ENCODE peak calls at places on chromosome 13, in nine cellular contexts. P is left kidney; T is NCI-H1092 treated with DMSO at 0.1 percent for 48 hours; D is cardiac fibroblast; N is amniotic epithelial cell; Y is activated T-helper 2 cell treated with anti-CD3 and anti-CD28 coated beads, Interferon-gamma antibody, Interleukin-2, Interleukin-4, amounts not matched to agents 10 μg/mL and 5 μg/mL and 100 μg/mL, durations not matched to agents 14 hours and 24 hours and 36 hours; B is NCI-H345; S is mesendoderm; R is NCI-H748 treated with DMSO at 0.1 percent for 48 hours. E is an unnamed sample.

GRCh38 chr13:114125589-114125988 is 6.8 kb downstream of the RASA3 start:
- DNase-seq in P (no peak), T (no peak), D (no peak), N (no peak), Y (no peak), B (no peak), S (no peak), R (no peak), E (no peak)

GRCh38 chr13:110758195-110758594 is 44.7 kb downstream of the ING1 start:
- DNase-seq in P (no peak), T (no peak), D (peak; percentile 58), N (peak; percentile 60), Y (no peak), B (no peak), S (peak; percentile 17), R (no peak), E (no peak)

GRCh38 chr13:32407854-32408253 is 20.1 kb downstream of the N4BP2L1 start:
- DNase-seq in P (no peak), T (no peak), D (no peak), N (no peak), Y (no peak), B (no peak), S (no peak), R (no peak), E (no peak)

GRCh38 chr13:44402902-44403719 is 29.5 kb downstream of the SERP2 start:
- DNase-seq in P (peak; percentile 64), T (peak; percentile 23), D (no peak), N (no peak), Y (no peak), B (peak; percentile 72), S (no peak), R (no peak), E (no peak)

GRCh38 chr13:30978981-30979956 is 46.8 kb downstream of the TEX26 start:
- DNase-seq in P (peak; percentile 53), T (no peak), D (peak; percentile 33), N (peak; percentile 31), Y (peak; percentile 31), B (peak; percentile 22), S (peak; percentile 90), R (peak; percentile 33), E (no peak)

GRCh38 chr13:27774169-27774568 is 18.1 kb upstream of the GSX1 start:
- DNase-seq in P (no peak), T (no peak), D (no peak), N (no peak), Y (no peak), B (no peak), S (no peak), R (no peak), E (no peak)

GRCh38 chr13:99150575-99151370 is 49.9 kb upstream of the UBAC2 start:
- DNase-seq in P (no peak), T (no peak), D (peak; percentile 85), N (peak; percentile 49), Y (no peak), B (no peak), S (no peak), R (no peak), E (no peak)

GRCh38 chr13:24922390-24923304 is 158.7 kb downstream of the RNF17 start:
- DNase-seq in P (peak; percentile 99), T (peak; percentile 96), D (peak; percentile 97), N (peak; percentile 97), Y (peak; percentile 94), B (peak; percentile 94), S (peak; percentile 99), R (peak; percentile 99), E (peak; percentile 86)

GRCh38 chr13:28246891-28247290 is 108.5 kb downstream of the PAN3 start:
- DNase-seq in P (no peak), T (no peak), D (peak; percentile 10), N (no peak), Y (no peak), B (no peak), S (no peak), R (no peak), E (no peak)

GRCh38 chr13:114142640-114143490 is 10.4 kb upstream of the RASA3 start:
- DNase-seq in P (peak; percentile 74), T (peak; percentile 77), D (no peak), N (peak; percentile 44), Y (peak; percentile 79), B (peak; percentile 89), S (no peak), R (peak; percentile 78), E (peak; percentile 38)

GRCh38 chr13:21310220-21310619 is 133.8 kb downstream of the MRPL57 start:
- DNase-seq in P (peak; percentile 47), T (no peak), D (no peak), N (no peak), Y (no peak), B (no peak), S (no peak), R (no peak), E (no peak)

GRCh38 chr13:45396548-45397095 is 21.6 kb downstream of the SLC25A30 start:
- DNase-seq in P (no peak), T (no peak), D (no peak), N (peak; percentile 66), Y (no peak), B (no peak), S (peak; percentile 83), R (no peak), E (no peak)

GRCh38 chr13:79451500-79451962 is 29.4 kb upstream of the NDFIP2 start:
- DNase-seq in P (no peak), T (no peak), D (peak; percentile 94), N (peak; percentile 96), Y (peak; percentile 88), B (no peak), S (peak; percentile 83), R (no peak), E (peak; percentile 43)

GRCh38 chr13:30608364-30608763 is 9.4 kb upstream of the USPL1 start:
- DNase-seq in P (peak; percentile 33), T (no peak), D (no peak), N (no peak), Y (no peak), B (no peak), S (no peak), R (no peak), E (no peak)

GRCh38 chr13:79365981-79366380 is 40.1 kb downstream of the RBM26 start:
- DNase-seq in P (no peak), T (no peak), D (no peak), N (no peak), Y (no peak), B (no peak), S (no peak), R (no peak), E (no peak)

GRCh38 chr13:44471686-44472085 is 98.1 kb downstream of the SERP2 start:
- DNase-seq in P (no peak), T (no peak), D (peak; percentile 52), N (peak; percentile 52), Y (no peak), B (no peak), S (no peak), R (no peak), E (no peak)

GRCh38 chr13:50140153-50140552 is 124.9 kb downstream of the KCNRG start:
- DNase-seq in P (no peak), T (no peak), D (no peak), N (no peak), Y (no peak), B (no peak), S (no peak), R (no peak), E (no peak)

GRCh38 chr13:30870049-30870884 is 35.8 kb upstream of the MEDAG start:
- DNase-seq in P (no peak), T (no peak), D (peak; percentile 100), N (peak; percentile 100), Y (peak; percentile 49), B (no peak), S (peak; percentile 93), R (no peak), E (no peak)

GRCh38 chr13:20064128-20064527 is 96.7 kb downstream of the GJA3 start:
- DNase-seq in P (no peak), T (no peak), D (peak; percentile 67), N (peak; percentile 51), Y (no peak), B (no peak), S (no peak), R (no peak), E (no peak)

GRCh38 chr13:69654392-69654791 is 453.2 kb upstream of the ATXN8OS start:
- DNase-seq in P (no peak), T (no peak), D (no peak), N (no peak), Y (no peak), B (no peak), S (no peak), R (no peak), E (no peak)

GRCh38 chr13:51833980-51834379 is 11.0 kb downstream of the TMEM272 start:
- DNase-seq in P (no peak), T (no peak), D (no peak), N (no peak), Y (no peak), B (no peak), S (no peak), R (no peak), E (no peak)

GRCh38 chr13:99972190-99972731 is 694 bp upstream of the ZIC5 start:
- DNase-seq in P (no peak), T (no peak), D (no peak), N (no peak), Y (no peak), B (no peak), S (peak; percentile 74), R (no peak), E (no peak)

GRCh38 chr13:79531542-79532239 is 50.7 kb downstream of the NDFIP2 start:
- DNase-seq in P (no peak), T (no peak), D (no peak), N (no peak), Y (no peak), B (no peak), S (no peak), R (no peak), E (no peak)

GRCh38 chr13:34208326-34208725 is 390.4 kb downstream of the RFC3 start:
- DNase-seq in P (no peak), T (no peak), D (no peak), N (peak; percentile 42), Y (no peak), B (no peak), S (no peak), R (no peak), E (no peak)

GRCh38 chr13:49300716-49301589 is 53.2 kb downstream of the CDADC1 start:
- DNase-seq in P (peak; percentile 81), T (peak; percentile 53), D (peak; percentile 83), N (peak; percentile 62), Y (peak; percentile 63), B (peak; percentile 26), S (peak; percentile 74), R (peak; percentile 72), E (peak; percentile 39)

GRCh38 chr13:84399320-84400085 is 517.2 kb upstream of the SLITRK1 start:
- DNase-seq in P (no peak), T (no peak), D (peak; percentile 14), N (no peak), Y (no peak), B (no peak), S (peak; percentile 40), R (no peak), E (no peak)

GRCh38 chr13:95643814-95644598 is 500 bp downstream of the DZIP1 start:
- DNase-seq in P (no peak), T (peak; percentile 78), D (peak; percentile 49), N (peak; percentile 40), Y (no peak), B (peak; percentile 39), S (peak; percentile 67), R (no peak), E (no peak)

GRCh38 chr13:106533101-106533939 is 2.1 kb downstream of the EFNB2 start:
- DNase-seq in P (peak; percentile 94), T (peak; percentile 62), D (peak; percentile 83), N (peak; percentile 82), Y (peak; percentile 10), B (peak; percentile 72), S (peak; percentile 87), R (peak; percentile 72), E (no peak)

GRCh38 chr13:78700121-78700910 is 41.4 kb upstream of the OBI1 start:
- DNase-seq in P (peak; percentile 7), T (no peak), D (peak; percentile 67), N (no peak), Y (no peak), B (no peak), S (no peak), R (no peak), E (no peak)

GRCh38 chr13:29799041-29799440 is 51.4 kb downstream of the UBL3 start:
- DNase-seq in P (no peak), T (no peak), D (no peak), N (peak; percentile 24), Y (no peak), B (no peak), S (no peak), R (no peak), E (no peak)

GRCh38 chr13:113545455-113545930 is 39.1 kb upstream of the TFDP1 start:
- DNase-seq in P (peak; percentile 89), T (no peak), D (no peak), N (no peak), Y (no peak), B (no peak), S (peak; percentile 68), R (no peak), E (no peak)